ENCODE peak calls at places on chromosome 12, in seven cellular contexts. A, Y, D, Z, U, T and Q are unnamed samples.

GRCh38 chr12:52607314-52607713 is 6.1 kb upstream of the KRT72 start:
- DNase-seq in A (no peak), Y (no peak), D (no peak), Z (no peak), U (no peak), T (no peak), Q (no peak)

GRCh38 chr12:63898764-63899337 is 54.4 kb downstream of the SRGAP1 start:
- DNase-seq in A (no peak), Y (no peak), D (no peak), Z (no peak), U (no peak), T (no peak), Q (no peak)

GRCh38 chr12:131616316-131617098 is 94.4 kb upstream of the SFSWAP start:
- DNase-seq in A (no peak), Y (no peak), D (no peak), Z (no peak), U (no peak), T (no peak), Q (no peak)

GRCh38 chr12:34399631-34400422 is 377.5 kb downstream of the ALG10 start:
- DNase-seq in A (no peak), Y (no peak), D (no peak), Z (no peak), U (no peak), T (peak), Q (peak)

GRCh38 chr12:116565963-116566362 is 6.8 kb downstream of the MAP1LC3B2 start:
- DNase-seq in A (no peak), Y (peak), D (no peak), Z (no peak), U (no peak), T (no peak), Q (no peak)

GRCh38 chr12:65860584-65860983 is 36.3 kb downstream of the HMGA2 start:
- DNase-seq in A (no peak), Y (no peak), D (no peak), Z (no peak), U (no peak), T (no peak), Q (no peak)

GRCh38 chr12:117034249-117034648 is 65.0 kb downstream of the TESC start:
- DNase-seq in A (no peak), Y (no peak), D (no peak), Z (no peak), U (no peak), T (no peak), Q (no peak)

GRCh38 chr12:4909397-4909733 is 340 bp upstream of the KCNA1 start:
- DNase-seq in A (no peak), Y (no peak), D (no peak), Z (no peak), U (no peak), T (no peak), Q (no peak)

GRCh38 chr12:52010152-52010622 is 3.4 kb downstream of the TAMALIN start:
- DNase-seq in A (no peak), Y (no peak), D (peak), Z (no peak), U (peak), T (peak), Q (peak)